ENCODE peak calls at places on chromosomes 4 and X, in ten cellular contexts. R, I, X, H, J, S, V, Q, A and O are unnamed samples.

GRCh38 chrX:94751611-94752010 is 1077.6 kb downstream of the FAM133A start:
- DNase-seq in A (no peak), H (no peak), Q (no peak), S (no peak), J (no peak), X (no peak), R (no peak), V (no peak), I (no peak), O (no peak)

GRCh38 chr4:112633477-112634235 is 3.1 kb downstream of the ZGRF1 start:
- DNase-seq in X (no peak), H (no peak), R (no peak), J (peak; percentile 10), A (no peak), I (no peak), V (no peak), Q (peak; percentile 53), S (no peak), O (peak; percentile 25)

GRCh38 chr4:602559-602942 is 22.8 kb upstream of the PDE6B start:
- DNase-seq in J (peak; percentile 66), Q (no peak), I (peak; percentile 66), X (no peak), S (peak; percentile 27), R (no peak), H (no peak), V (peak; percentile 73), A (peak; percentile 64), O (peak; percentile 61)

GRCh38 chr4:152064753-152065152 is 303.9 kb upstream of the GATB start:
- DNase-seq in H (no peak), X (no peak), V (no peak), S (no peak), I (no peak), Q (no peak), R (no peak), A (no peak), J (no peak), O (no peak)

GRCh38 chr4:54498661-54499111 is 159.1 kb upstream of the KIT start:
- DNase-seq in S (no peak), V (no peak), A (no peak), H (no peak), X (no peak), R (no peak), Q (peak; percentile 47), J (no peak), I (no peak), O (no peak)

GRCh38 chr4:86845593-86845992 is 3.6 kb downstream of the SLC10A6 start:
- DNase-seq in S (no peak), H (no peak), X (no peak), A (no peak), R (no peak), I (no peak), Q (no peak), V (no peak), J (no peak), O (no peak)

GRCh38 chr4:64738240-64738639 is 329.0 kb upstream of the TECRL start:
- DNase-seq in S (no peak), Q (no peak), J (no peak), A (no peak), I (no peak), R (no peak), H (no peak), V (no peak), X (no peak), O (no peak)

GRCh38 chr4:99099311-99099710 is 10.7 kb upstream of the ADH5 start:
- DNase-seq in A (no peak), X (no peak), J (no peak), V (no peak), R (no peak), S (no peak), I (no peak), Q (no peak), H (no peak), O (no peak)

GRCh38 chr4:175309041-175309440 is 390.9 kb downstream of the ADAM29 start:
- DNase-seq in V (no peak), A (no peak), X (no peak), Q (no peak), S (no peak), J (no peak), I (no peak), R (no peak), H (no peak), O (no peak)

GRCh38 chr4:89752932-89753598 is 83.9 kb downstream of the SNCA start:
- DNase-seq in S (no peak), X (no peak), A (no peak), Q (peak; percentile 87), I (peak; percentile 85), H (no peak), J (no peak), V (no peak), R (no peak), O (no peak)

GRCh38 chr4:97491856-97492255 is 651.4 kb downstream of the STPG2 start:
- DNase-seq in A (no peak), Q (no peak), J (no peak), I (no peak), H (no peak), V (no peak), S (no peak), R (no peak), X (no peak), O (no peak)

GRCh38 chr4:97496298-97496873 is 646.9 kb downstream of the STPG2 start:
- DNase-seq in Q (no peak), S (no peak), I (no peak), J (no peak), A (no peak), H (no peak), X (no peak), R (no peak), V (no peak), O (no peak)

GRCh38 chr4:97498875-97499274 is 644.4 kb downstream of the STPG2 start:
- DNase-seq in X (no peak), H (no peak), J (no peak), R (no peak), S (no peak), A (no peak), Q (peak; percentile 74), V (no peak), I (no peak), O (no peak)

DNA sequence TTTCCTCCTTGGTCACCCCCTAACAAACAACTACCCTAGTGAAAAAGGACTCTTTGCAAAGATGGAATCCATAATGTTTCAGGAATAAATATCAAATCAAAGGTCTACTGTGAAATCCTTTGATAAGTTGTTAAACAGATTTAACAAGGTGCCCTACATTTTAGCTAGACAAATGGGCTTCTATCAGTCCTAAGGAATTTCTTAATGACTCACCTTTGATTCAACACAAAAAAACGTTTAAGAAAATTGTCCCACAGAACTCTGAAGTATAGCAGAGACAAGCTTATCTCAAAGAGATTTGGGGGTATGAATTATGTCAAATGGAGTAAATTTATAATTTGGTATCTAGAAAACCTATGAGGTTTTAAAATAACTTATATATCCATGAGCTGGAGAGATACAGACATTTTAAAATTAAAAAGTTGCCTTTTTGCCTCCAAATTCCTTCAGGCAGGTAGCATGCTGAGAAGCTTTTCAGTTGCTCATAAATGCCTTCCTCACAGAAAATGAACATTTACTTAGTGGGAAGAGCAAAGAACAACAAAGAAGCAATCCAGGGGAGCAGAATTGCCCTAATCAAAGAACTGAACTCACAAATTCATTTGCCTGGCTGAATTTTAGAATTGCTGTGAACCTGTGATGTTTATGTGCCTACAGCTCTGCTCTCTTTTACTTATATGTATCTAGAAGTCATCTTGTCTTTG is 649.3 kb downstream of the STPG2 start:
- DNase-seq in X (no peak), I (no peak), A (no peak), H (no peak), V (no peak), J (no peak), R (no peak), S (no peak), Q (no peak), O (no peak)
- H3K27ac ChIP-seq in X (no peak overlapping the region), I (no peak overlapping the region), A (no peak overlapping the region), H (no peak overlapping the region), V (no peak overlapping the region), J (no peak overlapping the region), R (no peak overlapping the region), S (no peak overlapping the region), Q (no peak overlapping the region), O (no peak overlapping the region)

GRCh38 chr4:41058426-41058825 is 155.9 kb downstream of the APBB2 start:
- DNase-seq in Q (no peak), R (no peak), V (no peak), S (no peak), A (no peak), I (no peak), J (no peak), X (no peak), H (no peak), O (no peak)
- H3K4me3 ChIP-seq in Q (no peak overlapping the region), R (no peak overlapping the region), V (no peak overlapping the region), S (no peak overlapping the region), A (no peak overlapping the region), I (no peak overlapping the region), J (no peak overlapping the region), X (no peak overlapping the region), H (no peak overlapping the region), O (no peak overlapping the region)

DNA sequence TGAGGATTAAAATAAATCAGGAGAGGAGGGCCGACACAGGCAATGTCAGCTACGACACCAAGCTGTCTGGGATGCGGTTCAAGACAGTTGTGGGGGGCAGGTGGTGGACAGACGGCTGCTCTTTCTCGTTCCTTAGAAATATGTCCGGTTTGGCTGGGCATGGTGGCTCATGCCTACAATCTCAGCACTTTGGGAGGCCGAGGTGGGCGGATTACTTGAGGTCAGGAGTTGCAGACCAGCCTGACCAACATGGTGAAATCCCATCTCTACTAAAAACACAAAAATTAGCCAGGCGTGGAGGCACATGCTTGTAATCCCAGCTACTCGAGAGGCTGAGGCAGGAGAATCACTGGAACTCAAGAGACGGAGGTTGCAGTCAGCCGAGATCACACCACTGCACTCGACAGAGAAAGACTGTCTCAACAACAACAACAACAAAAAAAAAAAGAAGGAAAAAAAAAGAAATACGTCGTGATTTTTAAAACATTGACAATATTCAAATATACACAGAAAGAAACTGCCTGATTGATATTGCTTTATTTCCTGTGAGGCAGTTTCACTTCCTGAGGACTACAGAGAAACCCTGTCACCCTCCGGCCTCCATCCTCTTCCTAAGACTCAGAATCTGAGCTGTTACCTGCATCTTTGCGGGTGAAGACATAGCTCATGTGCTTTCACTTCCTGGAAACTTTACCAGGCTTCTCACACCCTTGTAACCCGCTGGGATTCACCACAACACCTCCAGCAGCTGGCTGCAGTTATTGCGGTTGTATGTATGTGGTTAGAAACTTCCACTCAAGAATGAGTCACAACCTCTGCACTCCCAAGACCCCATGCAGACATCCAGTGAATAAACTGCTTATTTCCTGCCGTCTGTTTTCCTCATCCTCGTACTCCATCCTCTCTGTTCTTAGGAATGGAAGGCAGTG is 63.8 kb upstream of the STS start:
- DNase-seq in S (peak; percentile 11), A (no peak), Q (peak; percentile 91), I (peak; percentile 52), X (no peak), R (no peak), H (peak; percentile 29), V (no peak), J (peak; percentile 51), O (peak; percentile 52)
- H3K27ac ChIP-seq in S (no peak overlapping the region), A (peak overlapping the region; percentile 52), Q (peak overlapping the region; percentile 88), I (no peak overlapping the region), X (no peak overlapping the region), R (no peak overlapping the region), H (peak overlapping the region; percentile 42), V (no peak overlapping the region), J (no peak overlapping the region), O (peak overlapping the region; percentile 34)

DNA sequence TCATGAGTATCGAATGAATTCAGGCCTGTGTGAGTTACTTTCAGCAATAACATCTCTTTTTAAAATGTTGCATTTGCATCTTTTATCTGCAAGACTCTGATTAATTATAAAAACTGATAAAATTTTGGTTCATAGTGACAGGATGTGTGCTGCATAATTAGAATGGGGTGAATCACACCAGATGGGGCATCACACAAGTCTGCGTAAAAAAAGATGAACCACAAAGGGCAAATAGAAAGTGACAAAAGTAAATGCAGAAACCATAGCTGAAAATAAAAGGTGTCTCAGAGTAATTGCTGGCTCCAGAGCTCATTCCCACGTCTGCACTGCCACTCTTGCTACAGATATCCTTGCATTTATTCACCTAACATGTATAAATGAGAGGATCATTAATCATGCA is 131.1 kb downstream of the HS3ST1 start:
- DNase-seq in A (no peak), V (no peak), S (no peak), H (no peak), I (no peak), Q (no peak), R (no peak), X (no peak), J (no peak), O (no peak)
- H3K4me3 ChIP-seq in A (no peak overlapping the region), V (no peak overlapping the region), S (no peak overlapping the region), H (no peak overlapping the region), I (no peak overlapping the region), Q (no peak overlapping the region), R (no peak overlapping the region), X (no peak overlapping the region), J (no peak overlapping the region), O (no peak overlapping the region)